ENCODE peak calls at places on chromosome 1, in seven cellular contexts. F is CD8-positive, alpha-beta T cell; K is stimulated activated CD4-positive, alpha-beta T cell treated with anti-CD3 and anti-CD28 coated beads, Interleukin-2, amount 100 ng/mL, for 24 hours; A is A549; N is bronchial epithelial cell; C is GM04504; W is NCI-H345. X is an unnamed sample.

GRCh38 chr1:24562625-24563024 is 6.7 kb downstream of the NCMAP start:
- DNase-seq in N (peak; percentile 28), K (no peak), A (peak; percentile 30), C (no peak), F (no peak), W (peak; percentile 56), X (no peak)

GRCh38 chr1:58773406-58773840 is 10.4 kb downstream of the JUN start:
- DNase-seq in C (no peak), K (no peak), F (no peak), N (peak; percentile 65), A (no peak), W (peak; percentile 94), X (peak; percentile 92)

GRCh38 chr1:111369177-111369576 is 58.4 kb downstream of the OVGP1 start:
- DNase-seq in K (no peak), C (no peak), A (no peak), F (no peak), N (no peak), W (no peak), X (no peak)

GRCh38 chr1:201254625-201255469 is 28.5 kb upstream of the PKP1 start:
- DNase-seq in N (no peak), W (peak; percentile 41), A (peak; percentile 47), F (peak; percentile 64), C (no peak), K (peak; percentile 82), X (no peak)

GRCh38 chr1:5793516-5793915 is 198.7 kb downstream of the NPHP4 start:
- DNase-seq in W (no peak), A (no peak), C (no peak), K (no peak), N (no peak), F (no peak), X (no peak)

GRCh38 chr1:56758135-56758534 is 61.1 kb downstream of the FYB2 start:
- DNase-seq in N (peak; percentile 33), K (no peak), A (peak; percentile 5), F (no peak), C (no peak), W (peak; percentile 67), X (no peak)

GRCh38 chr1:53198241-53198651 is 1.6 kb downstream of the CPT2 start:
- DNase-seq in C (peak; percentile 58), W (no peak), F (no peak), N (peak; percentile 77), K (no peak), A (no peak), X (no peak)

GRCh38 chr1:6041432-6042062 is 4.1 kb upstream of the KCNAB2 start:
- DNase-seq in F (peak; percentile 21), W (no peak), K (peak; percentile 42), A (peak; percentile 19), N (no peak), C (no peak), X (no peak)

GRCh38 chr1:65431111-65431705 is 10.7 kb downstream of the LEPR start:
- DNase-seq in N (no peak), C (no peak), K (no peak), A (peak; percentile 38), W (peak; percentile 27), F (no peak), X (peak; percentile 73)

GRCh38 chr1:151936653-151937052 is 27.3 kb upstream of the THEM4 start:
- DNase-seq in W (no peak), A (peak; percentile 42), C (no peak), N (no peak), K (no peak), F (no peak), X (no peak)

GRCh38 chr1:168261390-168261789 is 19.3 kb upstream of the TBX19 start:
- DNase-seq in C (peak; percentile 43), K (no peak), A (no peak), N (peak; percentile 80), F (no peak), W (no peak), X (peak; percentile 53)

GRCh38 chr1:166086113-166086908 is 80.5 kb downstream of the FAM78B start:
- DNase-seq in F (no peak), C (no peak), A (no peak), N (no peak), W (no peak), K (no peak), X (no peak)

GRCh38 chr1:36161656-36162531 is 5.9 kb downstream of the MAP7D1 start:
- DNase-seq in K (peak; percentile 50), C (no peak), F (peak; percentile 64), N (peak; percentile 98), A (no peak), W (no peak), X (no peak)

GRCh38 chr1:84078108-84078823 is 65.8 kb upstream of the PRKACB start:
- DNase-seq in N (no peak), W (peak; percentile 49), K (peak; percentile 40), A (peak; percentile 9), C (peak; percentile 18), F (peak; percentile 13), X (peak; percentile 39)

GRCh38 chr1:215595231-215595630 is 28.1 kb downstream of the KCTD3 start:
- DNase-seq in N (peak; percentile 13), W (no peak), F (no peak), C (no peak), K (no peak), A (no peak), X (no peak)

GRCh38 chr1:100921110-100921706 is 25.3 kb downstream of the SLC30A7 start:
- DNase-seq in N (peak; percentile 49), A (peak; percentile 45), W (peak; percentile 65), C (peak; percentile 24), K (no peak), F (no peak), X (peak; percentile 71)

GRCh38 chr1:29233693-29234092 is 2.6 kb upstream of the PTPRU start:
- DNase-seq in C (no peak), F (no peak), N (no peak), K (no peak), A (no peak), W (no peak), X (no peak)